ENCODE peak calls at places on chromosomes 7 and 10, in seven cellular contexts. B is neural crest cell, J is NCI-H2171 treated with DMSO at 0.1 percent for 48 hours, H is HS-5, W is cardiac muscle cell, E is NCI-H748 treated with DMSO at 0.1 percent for 48 hours, A is EH. F is an unnamed sample.

GRCh38 chr7:148916186-148916585 is 32.1 kb upstream of the EZH2 start:
- DNase-seq in B (no peak), J (no peak), H (no peak), W (peak; percentile 89), E (no peak), A (peak; percentile 85), F (no peak)

GRCh38 chr7:114825423-114825951 is 96.4 kb upstream of the MDFIC start:
- DNase-seq in B (no peak), J (no peak), H (no peak), W (no peak), E (no peak), A (no peak), F (peak; percentile 8)

GRCh38 chr10:132153616-132154217 is 33.0 kb upstream of the DPYSL4 start:
- DNase-seq in B (no peak), J (no peak), H (no peak), W (no peak), E (no peak), A (no peak), F (no peak)

GRCh38 chr10:35259769-35260397 is 76.4 kb upstream of the CCNY start:
- DNase-seq in B (no peak), J (no peak), H (peak; percentile 53), W (peak; percentile 79), E (no peak), A (peak; percentile 91), F (peak; percentile 94)

GRCh38 chr10:114638874-114639625 is 19.0 kb downstream of the ABLIM1 start:
- DNase-seq in B (no peak), J (no peak), H (peak; percentile 31), W (peak; percentile 78), E (no peak), A (peak; percentile 98), F (peak; percentile 70)

GRCh38 chr7:5634107-5634950 is 147.1 kb downstream of the RNF216 start:
- DNase-seq in B (peak; percentile 49), J (peak; percentile 55), H (peak; percentile 76), W (peak; percentile 77), E (no peak), A (peak; percentile 96), F (peak; percentile 96)

GRCh38 chr7:28037220-28038010 is 143.2 kb downstream of the JAZF1 start:
- DNase-seq in B (no peak), J (no peak), H (peak; percentile 99), W (peak; percentile 91), E (no peak), A (peak; percentile 98), F (peak; percentile 99)

GRCh38 chr10:123007558-123008378 is 827 bp downstream of the IKZF5 start:
- DNase-seq in B (no peak), J (peak; percentile 7), H (no peak), W (peak; percentile 42), E (no peak), A (peak; percentile 63), F (peak; percentile 57)

GRCh38 chr7:51647931-51648351 is 331.3 kb upstream of the COBL start:
- DNase-seq in B (no peak), J (no peak), H (no peak), W (peak; percentile 21), E (peak; percentile 53), A (no peak), F (no peak)

GRCh38 chr10:89228136-89228535 is 21.0 kb upstream of the CH25H start:
- DNase-seq in B (no peak), J (no peak), H (no peak), W (no peak), E (no peak), A (no peak), F (no peak)

GRCh38 chr10:125231116-125231812 is 70.9 kb upstream of the CTBP2 start:
- DNase-seq in B (no peak), J (no peak), H (peak; percentile 91), W (peak; percentile 83), E (no peak), A (peak; percentile 98), F (peak; percentile 94)

GRCh38 chr10:33484787-33485186 is 150.3 kb upstream of the NRP1 start:
- DNase-seq in B (no peak), J (peak; percentile 1), H (no peak), W (peak; percentile 90), E (no peak), A (peak; percentile 67), F (peak; percentile 67)

GRCh38 chr10:129968937-129969527 is 5.0 kb upstream of the EBF3 start:
- DNase-seq in B (peak; percentile 84), J (no peak), H (no peak), W (peak; percentile 78), E (peak; percentile 41), A (peak; percentile 15), F (peak; percentile 31)

GRCh38 chr10:8039323-8039922 is 15.1 kb upstream of the GATA3 start:
- DNase-seq in B (no peak), J (no peak), H (no peak), W (no peak), E (no peak), A (no peak), F (no peak)

GRCh38 chr10:58023341-58024073 is 244.2 kb downstream of the IPMK start:
- DNase-seq in B (no peak), J (no peak), H (peak; percentile 85), W (peak; percentile 72), E (no peak), A (peak; percentile 89), F (peak; percentile 92)

GRCh38 chr10:73376679-73377078 is 18.0 kb upstream of the CFAP70 start:
- DNase-seq in B (no peak), J (no peak), H (no peak), W (no peak), E (no peak), A (no peak), F (no peak)

GRCh38 chr7:106793015-106793651 is 71.9 kb upstream of the PIK3CG start:
- DNase-seq in B (peak; percentile 4), J (peak; percentile 18), H (no peak), W (peak; percentile 40), E (peak; percentile 46), A (peak; percentile 33), F (no peak)

GRCh38 chr7:82105463-82105862 is 335.6 kb upstream of the HGF start:
- DNase-seq in B (no peak), J (no peak), H (peak; percentile 68), W (peak; percentile 58), E (no peak), A (peak; percentile 78), F (peak; percentile 80)

GRCh38 chr7:94223375-94224084 is 171.2 kb upstream of the COL1A2 start:
- DNase-seq in B (peak; percentile 17), J (peak; percentile 21), H (peak; percentile 30), W (peak; percentile 63), E (peak; percentile 85), A (peak; percentile 66), F (peak; percentile 73)

GRCh38 chr7:142459557-142459963 is 201.7 kb upstream of the PRSS58 start:
- DNase-seq in B (peak; percentile 22), J (peak; percentile 71), H (peak; percentile 63), W (peak; percentile 86), E (peak; percentile 9), A (peak; percentile 84), F (peak; percentile 85)

F was measured in RPMI7951.